ENCODE peak calls at places on chromosomes 12 and 14, in four cellular contexts. One of them, this sample, is unnamed.

GRCh38 chr12:54222609-54223008 is 33.8 kb upstream of the SMUG1 start:
- DNase-seq in foreskin fibroblast: peak
- DNase-seq in nephron progenitor cell: no peak
- DNase-seq in suprapubic skin: no peak
- DNase-seq in this sample: no peak

GRCh38 chr12:33129500-33129899 is 232.9 kb upstream of the PKP2 start:
- DNase-seq in nephron progenitor cell: no peak
- DNase-seq in foreskin fibroblast: no peak
- DNase-seq in suprapubic skin: no peak
- DNase-seq in this sample: no peak

GRCh38 chr12:56677680-56678079 is 10.4 kb downstream of the PTGES3 start:
- DNase-seq in suprapubic skin: no peak
- DNase-seq in foreskin fibroblast: no peak
- DNase-seq in nephron progenitor cell: no peak
- DNase-seq in this sample: no peak

GRCh38 chr14:89673499-89674225 is 256.6 kb upstream of the FOXN3 start:
- DNase-seq in foreskin fibroblast: peak
- DNase-seq in suprapubic skin: no peak
- DNase-seq in nephron progenitor cell: no peak
- DNase-seq in this sample: no peak

GRCh38 chr14:101844219-101844618 is 82.7 kb downstream of the PPP2R5C start:
- DNase-seq in nephron progenitor cell: no peak
- DNase-seq in foreskin fibroblast: no peak
- DNase-seq in suprapubic skin: no peak
- DNase-seq in this sample: no peak

GRCh38 chr12:67940780-67941243 is 48.4 kb upstream of the IFNG-AS1 start:
- DNase-seq in nephron progenitor cell: no peak
- DNase-seq in foreskin fibroblast: peak
- DNase-seq in suprapubic skin: no peak
- DNase-seq in this sample: no peak

GRCh38 chr14:29705801-29706200 is 221.8 kb downstream of the PRKD1 start:
- DNase-seq in foreskin fibroblast: no peak
- DNase-seq in nephron progenitor cell: no peak
- DNase-seq in suprapubic skin: no peak
- DNase-seq in this sample: no peak

GRCh38 chr12:127025545-127025944 is 1241.4 kb upstream of the TMEM132C start:
- DNase-seq in foreskin fibroblast: peak
- DNase-seq in suprapubic skin: no peak
- DNase-seq in nephron progenitor cell: no peak
- DNase-seq in this sample: no peak

GRCh38 chr12:34390171-34390841 is 368.0 kb downstream of the ALG10 start:
- DNase-seq in suprapubic skin: peak
- DNase-seq in nephron progenitor cell: no peak
- DNase-seq in foreskin fibroblast: no peak
- DNase-seq in this sample: no peak

GRCh38 chr12:129819391-129819790 is 84.4 kb downstream of the TMEM132D start:
- DNase-seq in nephron progenitor cell: no peak
- DNase-seq in suprapubic skin: no peak
- DNase-seq in foreskin fibroblast: no peak
- DNase-seq in this sample: no peak

GRCh38 chr12:40152783-40153383 is 47.0 kb upstream of the SLC2A13 start:
- DNase-seq in nephron progenitor cell: peak
- DNase-seq in suprapubic skin: no peak
- DNase-seq in foreskin fibroblast: peak
- DNase-seq in this sample: peak

GRCh38 chr12:112847708-112848337 is 56.3 kb downstream of the RPH3A start:
- DNase-seq in foreskin fibroblast: no peak
- DNase-seq in suprapubic skin: no peak
- DNase-seq in nephron progenitor cell: no peak
- DNase-seq in this sample: no peak

GRCh38 chr14:50670196-50670875 is 2.2 kb upstream of the SAV1 start:
- DNase-seq in suprapubic skin: no peak
- DNase-seq in foreskin fibroblast: peak
- DNase-seq in nephron progenitor cell: no peak
- DNase-seq in this sample: no peak

GRCh38 chr12:66603458-66603857 is 75.4 kb downstream of the GRIP1 start:
- DNase-seq in nephron progenitor cell: no peak
- DNase-seq in foreskin fibroblast: no peak
- DNase-seq in suprapubic skin: no peak
- DNase-seq in this sample: no peak

GRCh38 chr12:62123721-62124203 is 136.4 kb upstream of the USP15 start:
- DNase-seq in nephron progenitor cell: peak
- DNase-seq in suprapubic skin: no peak
- DNase-seq in foreskin fibroblast: peak
- DNase-seq in this sample: peak

GRCh38 chr12:27779416-27779815 is 617 bp upstream of the KLHL42 start:
- DNase-seq in suprapubic skin: no peak
- DNase-seq in foreskin fibroblast: peak
- DNase-seq in nephron progenitor cell: peak
- DNase-seq in this sample: peak

GRCh38 chr12:4434721-4435425 is 10.7 kb downstream of the FGF6 start:
- DNase-seq in foreskin fibroblast: no peak
- DNase-seq in nephron progenitor cell: no peak
- DNase-seq in suprapubic skin: peak
- DNase-seq in this sample: no peak

GRCh38 chr12:31896514-31897039 is 62.6 kb upstream of the RESF1 start:
- DNase-seq in suprapubic skin: no peak
- DNase-seq in foreskin fibroblast: no peak
- DNase-seq in nephron progenitor cell: no peak
- DNase-seq in this sample: no peak

GRCh38 chr12:21323736-21324135 is 11.0 kb downstream of the SLCO1A2 start:
- DNase-seq in foreskin fibroblast: no peak
- DNase-seq in nephron progenitor cell: no peak
- DNase-seq in suprapubic skin: no peak
- DNase-seq in this sample: no peak

GRCh38 chr14:65348137-65348536 is 64.4 kb upstream of the FUT8 start:
- DNase-seq in suprapubic skin: no peak
- DNase-seq in nephron progenitor cell: no peak
- DNase-seq in foreskin fibroblast: peak
- DNase-seq in this sample: no peak

GRCh38 chr12:60394680-60395079 is 798.9 kb downstream of the SLC16A7 start:
- DNase-seq in suprapubic skin: no peak
- DNase-seq in nephron progenitor cell: no peak
- DNase-seq in foreskin fibroblast: peak
- DNase-seq in this sample: no peak

GRCh38 chr14:24095196-24096068 is 1.3 kb downstream of the PCK2 start:
- DNase-seq in nephron progenitor cell: peak
- DNase-seq in foreskin fibroblast: peak
- DNase-seq in suprapubic skin: no peak
- DNase-seq in this sample: peak

GRCh38 chr14:103765526-103765925 is 49.9 kb downstream of the ZFYVE21 start:
- DNase-seq in suprapubic skin: no peak
- DNase-seq in nephron progenitor cell: no peak
- DNase-seq in foreskin fibroblast: no peak
- DNase-seq in this sample: peak

GRCh38 chr12:46711756-46712155 is 114.0 kb downstream of the SLC38A4 start:
- DNase-seq in foreskin fibroblast: peak
- DNase-seq in nephron progenitor cell: no peak
- DNase-seq in suprapubic skin: no peak
- DNase-seq in this sample: no peak

GRCh38 chr14:30214456-30215090 is 286.9 kb upstream of the PRKD1 start:
- DNase-seq in suprapubic skin: no peak
- DNase-seq in foreskin fibroblast: peak
- DNase-seq in nephron progenitor cell: peak
- DNase-seq in this sample: peak

GRCh38 chr12:67107751-67108269 is 161.3 kb upstream of the CAND1 start:
- DNase-seq in suprapubic skin: no peak
- DNase-seq in nephron progenitor cell: no peak
- DNase-seq in foreskin fibroblast: no peak
- DNase-seq in this sample: no peak

GRCh38 chr14:68394113-68394718 is 398.7 kb downstream of the ZFP36L1 start:
- DNase-seq in suprapubic skin: no peak
- DNase-seq in foreskin fibroblast: peak
- DNase-seq in nephron progenitor cell: no peak
- DNase-seq in this sample: no peak

GRCh38 chr12:42810006-42810405 is 220.5 kb upstream of the PRICKLE1 start:
- DNase-seq in suprapubic skin: no peak
- DNase-seq in foreskin fibroblast: no peak
- DNase-seq in nephron progenitor cell: no peak
- DNase-seq in this sample: no peak

DNA sequence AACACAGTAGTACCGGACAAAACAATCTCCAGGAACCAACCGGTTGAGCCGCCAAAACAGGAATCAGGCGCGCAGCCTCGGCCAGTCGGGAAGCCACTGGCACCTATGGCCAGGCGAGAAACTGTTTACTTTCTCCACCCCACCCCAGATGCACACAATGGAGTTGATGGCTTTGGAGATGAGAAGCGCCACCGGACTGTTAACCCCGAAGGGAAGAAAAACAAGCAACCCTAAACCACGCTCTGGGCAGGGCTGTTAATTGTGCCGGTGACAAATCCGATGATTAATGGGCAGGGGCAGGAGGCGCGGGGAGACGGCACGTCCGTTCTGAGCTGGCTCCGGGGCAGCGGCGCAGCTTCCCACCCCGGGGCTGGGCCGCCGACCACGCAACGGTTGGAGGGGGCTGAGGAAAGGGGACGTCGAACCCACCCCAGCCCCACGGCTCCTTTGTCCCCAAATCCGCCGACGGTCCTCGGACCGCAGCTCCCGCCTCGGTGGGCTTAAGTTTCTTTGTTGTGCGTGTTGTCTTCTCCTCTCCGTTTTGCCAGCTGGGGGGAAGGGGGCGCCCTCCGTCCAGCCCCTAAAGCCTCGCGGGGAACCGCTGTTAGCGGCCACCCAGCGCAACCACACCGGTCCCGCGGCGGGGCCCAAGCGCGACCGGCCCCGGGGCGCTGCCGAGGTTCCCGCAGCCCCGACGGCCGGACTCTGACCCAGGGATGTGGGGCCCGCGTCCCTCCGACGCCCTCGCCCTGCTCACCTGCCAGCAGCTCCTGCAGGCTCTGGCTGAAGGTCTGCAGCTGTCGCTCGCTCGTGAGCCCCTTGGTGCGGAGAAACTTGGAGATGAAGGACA is 790 bp downstream of the BTG1 start:
- DNase-seq in suprapubic skin: peak
- DNase-seq in foreskin fibroblast: peak
- DNase-seq in nephron progenitor cell: peak
- DNase-seq in this sample: peak
- TF ChIP-seq CTCF in suprapubic skin: no peak
- TF ChIP-seq CTCF in foreskin fibroblast: no peak
- TF ChIP-seq CTCF in nephron progenitor cell: no peak
- TF ChIP-seq CTCF in this sample: peak

DNA sequence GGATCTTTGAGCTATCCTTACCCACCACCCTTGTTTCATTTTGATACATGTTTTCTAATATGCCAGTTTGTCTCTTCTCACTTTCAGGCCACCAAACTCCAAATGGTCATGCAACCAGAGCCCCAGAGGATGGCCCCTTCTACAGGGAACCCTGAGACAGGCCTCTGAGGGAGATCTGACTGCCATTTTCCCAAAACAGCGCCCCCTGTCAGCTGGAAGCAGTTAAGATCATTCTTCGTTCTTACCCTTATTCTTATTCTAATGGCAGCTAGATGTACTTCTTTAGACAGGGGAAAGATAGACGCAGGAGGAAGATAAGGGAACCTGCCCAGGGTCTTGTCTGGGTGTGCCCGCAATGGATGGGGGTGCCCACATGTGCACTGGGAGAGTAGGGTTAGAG is 38.4 kb downstream of the C12orf56 start:
- DNase-seq in nephron progenitor cell: no peak
- DNase-seq in suprapubic skin: no peak
- DNase-seq in foreskin fibroblast: no peak
- DNase-seq in this sample: no peak
- TF ChIP-seq CTCF in nephron progenitor cell: no peak
- TF ChIP-seq CTCF in suprapubic skin: no peak
- TF ChIP-seq CTCF in foreskin fibroblast: no peak
- TF ChIP-seq CTCF in this sample: peak

DNA sequence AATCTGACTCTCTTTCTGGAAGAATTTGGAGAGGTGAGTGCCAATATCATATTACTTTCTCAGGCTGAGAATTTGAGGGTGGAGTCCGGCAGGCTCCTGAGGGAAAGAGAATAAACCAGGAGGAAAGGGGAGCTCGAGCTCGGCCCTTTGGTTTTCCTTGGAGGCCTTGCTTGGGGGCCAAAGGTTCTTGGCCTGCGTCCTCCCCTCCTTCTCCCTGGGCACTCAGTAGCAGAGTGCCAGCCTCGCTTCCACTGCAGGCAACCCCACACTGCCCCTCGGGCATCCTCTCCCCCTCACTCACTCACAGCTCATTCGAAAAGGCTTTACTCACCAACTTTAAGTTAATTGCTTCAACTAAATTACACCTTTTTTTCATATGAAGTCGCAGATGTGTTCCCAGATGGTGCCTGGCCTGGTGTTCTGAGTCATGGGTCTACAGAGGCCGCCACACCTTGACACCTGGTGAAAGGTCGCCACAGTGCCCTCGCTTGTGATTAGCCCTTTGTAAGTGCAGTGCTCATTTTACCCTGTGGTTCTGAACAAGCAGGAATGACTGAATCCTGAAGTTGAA is 20.5 kb upstream of the ADIPOR2 start:
- DNase-seq in nephron progenitor cell: no peak
- DNase-seq in suprapubic skin: no peak
- DNase-seq in foreskin fibroblast: no peak
- DNase-seq in this sample: no peak
- TF ChIP-seq CTCF in nephron progenitor cell: no peak
- TF ChIP-seq CTCF in suprapubic skin: no peak
- TF ChIP-seq CTCF in foreskin fibroblast: no peak
- TF ChIP-seq CTCF in this sample: no peak

GRCh38 chr12:78359530-78359929 is 505.0 kb upstream of the SYT1 start:
- DNase-seq in nephron progenitor cell: no peak
- DNase-seq in suprapubic skin: no peak
- DNase-seq in foreskin fibroblast: peak
- DNase-seq in this sample: no peak

DNA sequence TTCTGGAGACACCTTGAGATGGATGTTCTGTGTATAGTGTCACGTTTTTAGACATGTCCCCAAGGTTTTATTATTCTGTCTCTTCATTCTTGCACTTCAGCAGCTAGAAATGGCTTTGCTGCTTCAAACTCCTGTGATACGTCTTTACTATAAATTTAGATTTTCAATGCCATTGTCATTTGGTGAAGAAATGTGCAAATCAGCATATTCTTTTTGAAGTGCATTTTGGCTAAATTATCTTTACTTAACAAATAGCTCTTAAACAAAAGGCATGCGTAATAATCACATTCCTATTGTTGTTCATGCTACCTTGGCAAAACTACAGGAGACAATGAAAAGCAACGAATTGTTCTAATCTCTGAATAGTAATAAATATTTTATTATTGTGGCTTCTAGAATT is 502.9 kb upstream of the SYT1 start:
- DNase-seq in suprapubic skin: no peak
- DNase-seq in foreskin fibroblast: no peak
- DNase-seq in nephron progenitor cell: no peak
- DNase-seq in this sample: no peak
- TF ChIP-seq CTCF in suprapubic skin: no peak
- TF ChIP-seq CTCF in foreskin fibroblast: no peak
- TF ChIP-seq CTCF in nephron progenitor cell: no peak
- TF ChIP-seq CTCF in this sample: no peak